ENCODE peak calls at places on chromosome 10, in ten cellular contexts. E is spleen, A is Karpas-422, G is neuronal stem cell, N is iris pigment epithelial cell, R is HCEC 1CT, L is A549, Z is NCI-H187, H is NCI-H345, U is PC-3. V is an unnamed sample.

GRCh38 chr10:68106656-68107055 is 2.6 kb upstream of the MYPN start:
- DNase-seq in E (no peak), A (no peak), G (no peak), N (peak; percentile 93), R (peak; percentile 97), L (no peak), Z (no peak), H (no peak), U (peak; percentile 99), V (no peak)

GRCh38 chr10:102341038-102341688 is 54.3 kb upstream of the NFKB2 start:
- DNase-seq in E (no peak), A (no peak), G (no peak), N (no peak), R (peak; percentile 14), L (no peak), Z (no peak), H (no peak), U (no peak), V (no peak)

GRCh38 chr10:68489919-68490318 is 18.1 kb upstream of the DNA2 start:
- DNase-seq in E (no peak), A (no peak), G (no peak), N (peak; percentile 40), R (no peak), L (no peak), Z (no peak), H (no peak), U (no peak), V (no peak)

GRCh38 chr10:20659225-20659624 is 237.9 kb downstream of the NEBL start:
- DNase-seq in E (no peak), A (no peak), G (no peak), N (no peak), R (no peak), L (no peak), Z (no peak), H (no peak), U (no peak), V (no peak)

GRCh38 chr10:7444576-7445226 is 33.9 kb upstream of the SFMBT2 start:
- DNase-seq in E (peak; percentile 75), A (no peak), G (no peak), N (no peak), R (no peak), L (no peak), Z (no peak), H (no peak), U (no peak), V (no peak)

GRCh38 chr10:66786705-66787104 is 139.1 kb upstream of the LRRTM3 start:
- DNase-seq in E (no peak), A (no peak), G (no peak), N (no peak), R (no peak), L (no peak), Z (no peak), H (no peak), U (peak; percentile 39), V (no peak)

GRCh38 chr10:6364283-6364682 is 161.6 kb downstream of the PFKFB3 start:
- DNase-seq in E (no peak), A (no peak), G (no peak), N (no peak), R (no peak), L (no peak), Z (no peak), H (no peak), U (no peak), V (no peak)

GRCh38 chr10:71368639-71369038 is 28.1 kb upstream of the CDH23 start:
- DNase-seq in E (no peak), A (peak; percentile 59), G (no peak), N (no peak), R (no peak), L (peak; percentile 31), Z (no peak), H (no peak), U (peak; percentile 22), V (no peak)

GRCh38 chr10:114714281-114714741 is 56.2 kb upstream of the ABLIM1 start:
- DNase-seq in E (no peak), A (no peak), G (no peak), N (peak; percentile 95), R (peak; percentile 80), L (peak; percentile 70), Z (no peak), H (peak; percentile 78), U (peak; percentile 94), V (no peak)

GRCh38 chr10:72688208-72688651 is 3.7 kb upstream of the MCU start:
- DNase-seq in E (no peak), A (no peak), G (no peak), N (peak; percentile 90), R (peak; percentile 87), L (peak; percentile 91), Z (no peak), H (no peak), U (peak; percentile 88), V (no peak)

GRCh38 chr10:29870522-29871044 is 188.8 kb downstream of the JCAD start:
- DNase-seq in E (no peak), A (no peak), G (no peak), N (no peak), R (no peak), L (no peak), Z (no peak), H (no peak), U (no peak), V (no peak)

GRCh38 chr10:132461683-132462231 is 64.8 kb downstream of the PWWP2B start:
- DNase-seq in E (peak; percentile 63), A (no peak), G (no peak), N (no peak), R (no peak), L (no peak), Z (no peak), H (no peak), U (peak; percentile 35), V (no peak)

GRCh38 chr10:131862548-131862947 is 38.3 kb upstream of the PPP2R2D start:
- DNase-seq in E (no peak), A (no peak), G (no peak), N (no peak), R (no peak), L (no peak), Z (no peak), H (peak; percentile 22), U (no peak), V (no peak)

GRCh38 chr10:61628875-61629513 is 33.7 kb upstream of the CABCOCO1 start:
- DNase-seq in E (no peak), A (no peak), G (no peak), N (peak; percentile 98), R (peak; percentile 96), L (peak; percentile 36), Z (no peak), H (no peak), U (peak; percentile 100), V (no peak)

GRCh38 chr10:127449491-127449890 is 99.6 kb upstream of the NPS start:
- DNase-seq in E (no peak), A (no peak), G (no peak), N (no peak), R (no peak), L (no peak), Z (no peak), H (peak; percentile 32), U (no peak), V (no peak)

GRCh38 chr10:58661336-58661735 is 148.7 kb downstream of the BICC1 start:
- DNase-seq in E (no peak), A (no peak), G (no peak), N (peak; percentile 76), R (peak; percentile 88), L (no peak), Z (no peak), H (no peak), U (peak; percentile 45), V (no peak)

GRCh38 chr10:44567471-44567870 is 182.6 kb upstream of the CXCL12 start:
- DNase-seq in E (no peak), A (no peak), G (no peak), N (peak; percentile 75), R (no peak), L (no peak), Z (no peak), H (no peak), U (no peak), V (no peak)

GRCh38 chr10:20302033-20302432 is 485.8 kb downstream of the PLXDC2 start:
- DNase-seq in E (no peak), A (no peak), G (no peak), N (no peak), R (no peak), L (no peak), Z (no peak), H (no peak), U (peak; percentile 3), V (no peak)

GRCh38 chr10:118501171-118501570 is 94.3 kb downstream of the PRLHR start:
- DNase-seq in E (no peak), A (no peak), G (no peak), N (peak; percentile 12), R (no peak), L (no peak), Z (no peak), H (no peak), U (peak; percentile 81), V (no peak)

GRCh38 chr10:133235891-133236321 is 1.7 kb upstream of the VENTX start:
- DNase-seq in E (no peak), A (no peak), G (no peak), N (no peak), R (no peak), L (no peak), Z (no peak), H (no peak), U (no peak), V (no peak)

GRCh38 chr10:28806951-28807759 is 129.8 kb downstream of the BAMBI start:
- DNase-seq in E (no peak), A (no peak), G (no peak), N (no peak), R (no peak), L (no peak), Z (no peak), H (no peak), U (no peak), V (peak; percentile 75)

GRCh38 chr10:76210241-76210640 is 778.8 kb downstream of the LRMDA start:
- DNase-seq in E (no peak), A (no peak), G (no peak), N (no peak), R (no peak), L (no peak), Z (no peak), H (no peak), U (peak; percentile 47), V (no peak)

GRCh38 chr10:72665925-72666324 is 26.0 kb upstream of the MCU start:
- DNase-seq in E (no peak), A (no peak), G (no peak), N (peak; percentile 26), R (peak; percentile 84), L (no peak), Z (no peak), H (no peak), U (peak; percentile 57), V (no peak)